ENCODE peak calls at places on chromosomes 4 and X, in five cellular contexts. H is fibroblast of mammary gland; M is foreskin fibroblast; X is CD8-positive, alpha-beta T cell; T is upper lobe of right lung. K is an unnamed sample.
A peak's percentile ranks its signal among the peaks of the same experiment; 100 is the strongest.

GRCh38 chrX:39592776-39593175 is 505.0 kb downstream of the BCOR start:
- DNase-seq in T (no peak), M (no peak), X (no peak), H (peak; percentile 26), K (no peak)

GRCh38 chr4:177070533-177070932 is 239.1 kb upstream of the NEIL3 start:
- DNase-seq in T (no peak), H (peak; percentile 27), M (no peak), X (no peak), K (no peak)

GRCh38 chrX:1323315-1323714 is 13.3 kb upstream of the IL3RA start:
- DNase-seq in M (no peak), H (no peak), X (peak; percentile 33), T (no peak), K (peak; percentile 84)

GRCh38 chr4:99885063-99885664 is 9.1 kb downstream of the LAMTOR3 start:
- DNase-seq in X (no peak), T (no peak), H (peak; percentile 58), M (no peak), K (peak; percentile 25)

GRCh38 chr4:104915864-104916263 is 230.8 kb upstream of the TET2 start:
- DNase-seq in T (no peak), M (no peak), H (no peak), X (no peak), K (no peak)

GRCh38 chr4:73410916-73411730 is 7.0 kb downstream of the ALB start:
- DNase-seq in H (no peak), X (no peak), T (no peak), M (no peak), K (no peak)

GRCh38 chrX:44872319-44872816 is 620 bp upstream of the KDM6A start:
- DNase-seq in X (peak; percentile 14), M (peak; percentile 5), T (no peak), H (peak; percentile 22), K (peak; percentile 54)

GRCh38 chrX:31038585-31039326 is 33.1 kb downstream of the FTHL17 start:
- DNase-seq in T (no peak), X (no peak), M (peak; percentile 20), H (peak; percentile 35), K (peak; percentile 27)

GRCh38 chr4:8324640-8325239 is 55.2 kb downstream of the HTRA3 start:
- DNase-seq in T (peak; percentile 5), M (no peak), X (no peak), H (no peak), K (no peak)

GRCh38 chr4:181006509-181007290 is 1236.5 kb upstream of the TENM3 start:
- DNase-seq in H (peak; percentile 23), M (no peak), X (no peak), T (no peak), K (no peak)

GRCh38 chr4:7332216-7333023 is 102.3 kb downstream of the PSAPL1 start:
- DNase-seq in T (no peak), H (peak; percentile 49), X (no peak), M (no peak), K (no peak)

GRCh38 chrX:68532828-68533227 is 34.0 kb downstream of the YIPF6 start:
- DNase-seq in M (no peak), T (no peak), X (no peak), H (peak; percentile 55), K (no peak)

GRCh38 chrX:45553417-45553816 is 352.7 kb upstream of the DIPK2B start:
- DNase-seq in T (no peak), H (no peak), M (no peak), X (no peak), K (no peak)

GRCh38 chrX:69618803-69619202 is 2.9 kb downstream of the EDA start:
- DNase-seq in T (no peak), X (no peak), H (peak; percentile 31), M (no peak), K (no peak)

GRCh38 chr4:66855956-66856355 is 689.3 kb downstream of the CENPC start:
- DNase-seq in H (peak; percentile 0), M (no peak), X (no peak), T (no peak), K (no peak)

GRCh38 chr4:8439914-8440490 is 521 bp downstream of the ACOX3 start:
- DNase-seq in H (no peak), M (no peak), X (no peak), T (no peak), K (no peak)

GRCh38 chrX:131827935-131828334 is 195.2 kb upstream of the STK26 start:
- DNase-seq in M (no peak), H (no peak), X (no peak), T (no peak), K (no peak)

GRCh38 chrX:117532339-117532738 is 584.3 kb downstream of the KLHL13 start:
- DNase-seq in X (no peak), M (no peak), H (no peak), T (no peak), K (no peak)

GRCh38 chrX:112863850-112864249 is 23.2 kb upstream of the AMOT start:
- DNase-seq in T (no peak), H (no peak), X (no peak), M (no peak), K (no peak)

GRCh38 chr4:141416677-141417363 is 196.1 kb downstream of the ZNF330 start:
- DNase-seq in H (peak; percentile 16), X (no peak), T (no peak), M (no peak), K (no peak)

GRCh38 chrX:281166-281999 is at the start of gene PLCXD1:
- DNase-seq in X (no peak), H (no peak), T (peak; percentile 45), M (no peak), K (peak; percentile 78)

GRCh38 chr4:87428979-87429378 is 6.6 kb downstream of the NUDT9 start:
- DNase-seq in T (no peak), X (no peak), M (no peak), H (no peak), K (no peak)

GRCh38 chrX:41178201-41178600 is 93.0 kb downstream of the USP9X start:
- DNase-seq in X (no peak), T (no peak), H (no peak), M (no peak), K (no peak)

GRCh38 chr4:30443289-30443688 is 276.9 kb upstream of the PCDH7 start:
- DNase-seq in T (no peak), H (no peak), X (no peak), M (no peak), K (no peak)

GRCh38 chrX:24037729-24038128 is 10.7 kb upstream of the KLHL15 start:
- DNase-seq in H (no peak), T (no peak), M (no peak), X (no peak), K (no peak)

GRCh38 chr4:165834116-165834515 is 38.9 kb upstream of the TLL1 start:
- DNase-seq in H (no peak), T (no peak), M (no peak), X (no peak), K (no peak)

GRCh38 chrX:40449956-40450701 is 130.6 kb upstream of the ATP6AP2 start:
- DNase-seq in H (no peak), T (no peak), X (no peak), M (no peak), K (no peak)

GRCh38 chrX:2523911-2524310 is 23.1 kb upstream of the DHRSX start:
- DNase-seq in M (no peak), T (no peak), H (no peak), X (no peak), K (no peak)

GRCh38 chr4:10694151-10694825 is 9.7 kb upstream of the CLNK start:
- DNase-seq in H (no peak), T (no peak), M (no peak), X (no peak), K (no peak)

GRCh38 chr4:153522800-153523089 is 56.6 kb downstream of the TMEM131L start:
- DNase-seq in T (no peak), X (no peak), H (no peak), M (no peak), K (peak; percentile 54)

GRCh38 chr4:153521995-153522799 is 56.0 kb downstream of the TMEM131L start:
- DNase-seq in X (peak; percentile 37), H (no peak), T (no peak), M (no peak), K (no peak)

GRCh38 chr4:153520227-153520626 is 54.1 kb downstream of the TMEM131L start:
- DNase-seq in X (no peak), T (no peak), M (no peak), H (no peak), K (no peak)

GRCh38 chr4:153520871-153521329 is 54.7 kb downstream of the TMEM131L start:
- DNase-seq in X (no peak), M (no peak), T (no peak), H (no peak), K (peak; percentile 36)

GRCh38 chr4:153521467-153521866 is 55.3 kb downstream of the TMEM131L start:
- DNase-seq in M (no peak), T (no peak), X (no peak), H (no peak), K (no peak)
- TF ChIP-seq CTCF in M (no peak), T (no peak), X (no peak), H (no peak), K (no peak)

GRCh38 chr4:12036450-12036849 is 607.8 kb upstream of the HS3ST1 start:
- DNase-seq in H (no peak), T (no peak), X (no peak), M (no peak), K (no peak)

GRCh38 chr4:12041828-12042227 is 613.1 kb upstream of the HS3ST1 start:
- DNase-seq in H (no peak), M (no peak), X (no peak), T (no peak), K (no peak)
- TF ChIP-seq CTCF in H (peak; percentile 13), M (no peak), X (no peak), T (peak; percentile 46), K (no peak)

GRCh38 chr4:21447320-21448055 is 501.1 kb downstream of the KCNIP4 start:
- DNase-seq in X (no peak), H (no peak), M (no peak), T (no peak), K (no peak)
- TF ChIP-seq CTCF in X (no peak), H (no peak), M (no peak), T (no peak), K (no peak)

DNA sequence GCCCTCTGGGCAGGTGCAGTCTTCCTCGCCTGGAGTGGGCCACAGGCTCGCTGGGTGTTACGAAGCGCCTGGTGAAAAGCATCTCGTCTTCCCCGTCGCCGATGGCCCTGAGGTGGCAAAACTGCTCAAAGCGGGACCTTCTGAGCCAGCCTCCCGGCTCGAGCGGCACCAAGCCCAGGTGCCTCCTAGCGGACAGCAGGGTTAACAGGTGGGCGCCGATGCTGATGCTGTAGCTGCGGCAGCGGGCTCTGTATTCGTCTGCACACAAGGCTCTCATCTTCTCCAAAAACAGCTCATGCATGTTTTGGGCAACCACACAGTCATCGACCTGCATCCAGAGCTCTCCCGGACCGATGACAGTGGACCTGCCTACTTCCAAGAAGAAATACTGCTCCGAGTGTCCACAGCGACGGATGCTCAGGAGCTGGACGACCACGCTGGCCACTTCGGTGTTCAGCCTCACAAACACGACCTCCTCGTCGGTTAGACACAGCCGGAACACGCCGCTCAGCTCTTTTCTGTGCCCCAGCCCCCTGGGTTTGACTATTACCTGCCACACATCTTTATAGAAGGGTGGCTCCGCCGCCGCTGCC is 1.2 kb downstream of the IRS4 start:
- DNase-seq in M (no peak), H (no peak), X (no peak), T (peak; percentile 30), K (peak; percentile 18)
- TF ChIP-seq CTCF in M (no peak), H (no peak), X (no peak), T (no peak), K (no peak)

GRCh38 chr4:59994118-59994517 is 1206.0 kb upstream of the ADGRL3 start:
- DNase-seq in H (no peak), T (no peak), M (no peak), X (no peak), K (no peak)
- TF ChIP-seq CTCF in H (no peak), T (no peak), M (no peak), X (no peak), K (no peak)